ENCODE peak calls at places on chromosomes 13 and 19, in six cellular contexts. W is colonic mucosa, J is AG04450, P is esophagus squamous epithelium, A is cardiac muscle cell, Q is K562. M is an unnamed sample.

GRCh38 chr13:62473944-62474237 is 1058.2 kb upstream of the PCDH20 start:
- DNase-seq in W (no peak), J (no peak), P (no peak), A (no peak), Q (no peak), M (no peak)

GRCh38 chr19:18379803-18380747 is 5.9 kb upstream of the GDF15 start:
- DNase-seq in W (peak), J (peak), P (no peak), A (no peak), Q (peak), M (peak)

GRCh38 chr19:18156841-18157464 is 4.0 kb downstream of the PIK3R2 start:
- DNase-seq in W (peak), J (peak), P (no peak), A (peak), Q (peak), M (peak)

GRCh38 chr13:33678906-33679657 is 138.9 kb upstream of the RFC3 start:
- DNase-seq in W (peak), J (no peak), P (no peak), A (no peak), Q (peak), M (peak)

GRCh38 chr19:54534156-54534555 is 31.5 kb downstream of the LAIR2 start:
- DNase-seq in W (no peak), J (no peak), P (no peak), A (no peak), Q (no peak), M (no peak)

GRCh38 chr19:5039642-5040543 is 71.0 kb downstream of the KDM4B start:
- DNase-seq in W (no peak), J (no peak), P (no peak), A (no peak), Q (no peak), M (no peak)

GRCh38 chr19:46385636-46386035 is 27.7 kb downstream of the CCDC8 start:
- DNase-seq in W (no peak), J (no peak), P (no peak), A (no peak), Q (no peak), M (no peak)

GRCh38 chr19:23318143-23318542 is 67.9 kb upstream of the ZNF724 start:
- DNase-seq in W (no peak), J (no peak), P (no peak), A (no peak), Q (no peak), M (no peak)

GRCh38 chr13:25365720-25366235 is 6.0 kb upstream of the ATP8A2 start:
- DNase-seq in W (no peak), J (no peak), P (no peak), A (no peak), Q (no peak), M (no peak)

GRCh38 chr13:37656247-37656940 is 57.8 kb upstream of the POSTN start:
- DNase-seq in W (no peak), J (peak), P (no peak), A (no peak), Q (no peak), M (no peak)

GRCh38 chr13:29756506-29756905 is 93.9 kb downstream of the UBL3 start:
- DNase-seq in W (no peak), J (no peak), P (no peak), A (no peak), Q (no peak), M (no peak)

GRCh38 chr13:108944760-108945159 is 315.3 kb downstream of the MYO16 start:
- DNase-seq in W (no peak), J (no peak), P (no peak), A (no peak), Q (no peak), M (no peak)

GRCh38 chr19:3357362-3357730 is 9.0 kb upstream of the NFIC start:
- DNase-seq in W (no peak), J (no peak), P (no peak), A (no peak), Q (no peak), M (no peak)

GRCh38 chr13:24709186-24709913 is 29.1 kb downstream of the ATP12A start:
- DNase-seq in W (no peak), J (no peak), P (no peak), A (no peak), Q (no peak), M (no peak)

GRCh38 chr13:46031581-46032263 is 20.8 kb downstream of the ZC3H13 start:
- DNase-seq in W (no peak), J (no peak), P (no peak), A (no peak), Q (no peak), M (no peak)

GRCh38 chr13:97359181-97360057 is 74.5 kb upstream of the RAP2A start:
- DNase-seq in W (peak), J (peak), P (no peak), A (peak), Q (peak), M (peak)

GRCh38 chr19:54164369-54165068 is 5.0 kb upstream of the LENG1 start:
- DNase-seq in W (peak), J (no peak), P (no peak), A (peak), Q (peak), M (peak)

GRCh38 chr19:17281391-17282304 is at the start of gene ANKLE1:
- DNase-seq in W (no peak), J (no peak), P (no peak), A (peak), Q (peak), M (no peak)

GRCh38 chr13:51585234-51585672 is 991 bp downstream of the WDFY2 start:
- DNase-seq in W (no peak), J (no peak), P (no peak), A (peak), Q (peak), M (peak)

GRCh38 chr13:51585696-51586095 is 1.4 kb downstream of the WDFY2 start:
- DNase-seq in W (no peak), J (no peak), P (no peak), A (no peak), Q (peak), M (no peak)

GRCh38 chr13:51583469-51583874 is 790 bp upstream of the WDFY2 start:
- DNase-seq in W (no peak), J (no peak), P (no peak), A (no peak), Q (no peak), M (no peak)

GRCh38 chr13:51583875-51584730 is at the start of gene WDFY2:
- DNase-seq in W (peak), J (peak), P (peak), A (peak), Q (peak), M (peak)

DNA sequence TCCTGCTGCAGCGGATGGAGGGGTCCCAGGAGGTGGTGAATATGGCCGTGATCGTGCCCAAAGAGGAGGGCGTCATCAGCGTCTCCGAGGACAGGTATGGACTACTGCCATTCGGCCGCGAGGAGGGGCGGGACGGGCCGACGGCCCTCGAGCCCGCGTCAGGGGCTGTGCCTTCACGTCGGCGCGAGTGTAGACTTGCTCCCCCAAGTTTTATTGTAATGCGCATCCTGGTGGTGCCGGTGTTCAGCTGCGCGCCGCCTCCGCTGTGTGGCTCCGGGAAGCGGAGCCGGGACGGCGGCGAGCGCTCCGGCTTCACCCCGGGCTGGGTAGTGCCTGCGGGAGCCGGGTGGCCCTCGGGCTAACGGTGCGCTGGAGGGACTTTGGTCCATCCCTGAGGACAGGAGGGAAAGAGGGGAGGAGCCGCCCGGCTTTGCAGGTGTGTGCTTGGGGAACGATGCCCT is 499 bp downstream of the WDFY2 start:
- DNase-seq in W (peak), J (no peak), P (peak), A (peak), Q (peak), M (peak)
- TF ChIP-seq CTCF in W (no peak), J (peak), P (no peak), A (peak), Q (no peak), M (no peak)

GRCh38 chr13:48042889-48043288 is 5.4 kb downstream of the NUDT15 start:
- DNase-seq in W (peak), J (no peak), P (no peak), A (no peak), Q (no peak), M (no peak)

GRCh38 chr13:48037346-48038173 is at the start of gene NUDT15:
- DNase-seq in W (peak), J (peak), P (peak), A (peak), Q (peak), M (peak)

GRCh38 chr13:48040059-48040458 is 2.5 kb downstream of the NUDT15 start:
- DNase-seq in W (no peak), J (no peak), P (no peak), A (no peak), Q (no peak), M (no peak)

GRCh38 chr13:48043789-48044503 is 6.4 kb downstream of the NUDT15 start:
- DNase-seq in W (no peak), J (peak), P (no peak), A (no peak), Q (no peak), M (no peak)

DNA sequence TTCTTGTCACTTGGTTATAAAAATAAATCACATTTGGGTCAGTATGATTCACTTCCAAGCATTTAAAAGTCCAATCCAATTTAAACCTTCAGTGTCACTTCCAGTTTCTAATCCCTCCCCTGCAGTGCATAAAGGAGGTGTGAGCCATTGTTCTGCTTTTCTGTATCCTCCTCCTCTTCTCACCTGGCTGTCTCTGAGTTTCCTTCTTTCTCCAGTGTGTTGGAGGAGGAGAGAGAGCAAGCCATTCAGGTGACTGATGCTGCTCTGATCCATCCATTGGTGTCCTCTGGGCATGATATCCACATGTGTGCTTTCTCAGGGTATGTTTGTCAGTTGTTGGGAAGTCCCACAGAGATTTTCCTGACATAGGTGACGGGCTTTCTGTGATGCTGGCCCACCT is 1.2 kb downstream of the NUDT15 start:
- DNase-seq in W (no peak), J (no peak), P (no peak), A (no peak), Q (no peak), M (no peak)
- H3K27ac ChIP-seq in W (peak), J (peak), P (peak), A (no peak), Q (no peak), M (no peak)

DNA sequence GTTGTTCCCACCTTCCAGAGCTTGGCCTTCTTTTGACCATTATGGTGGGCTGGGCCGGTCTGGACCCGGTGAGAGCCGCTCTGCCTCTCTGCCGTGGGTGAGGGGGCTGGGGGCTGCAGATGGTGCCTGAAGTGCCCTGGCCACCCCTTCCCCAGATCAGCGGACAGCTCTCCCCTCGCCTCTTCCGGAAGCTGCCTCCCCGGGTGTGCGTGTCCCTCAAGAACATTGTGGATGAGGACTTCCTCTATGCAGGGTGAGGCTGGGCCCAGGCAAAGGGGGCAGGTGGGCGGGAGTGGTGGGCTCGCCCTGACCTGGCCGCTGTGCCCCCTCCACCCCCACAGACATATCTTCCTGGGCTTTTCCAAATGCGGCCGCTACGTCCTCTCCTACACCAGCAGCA is 1.9 kb downstream of the DCAF15 start:
- DNase-seq in W (no peak), J (no peak), P (no peak), A (no peak), Q (no peak), M (no peak)
- TF ChIP-seq CTCF in W (no peak), J (no peak), P (no peak), A (no peak), Q (no peak), M (no peak)

GRCh38 chr13:31200636-31200970 is 828 bp downstream of the B3GLCT start:
- DNase-seq in W (peak), J (no peak), P (no peak), A (peak), Q (peak), M (peak)
- H3K27ac ChIP-seq in W (peak), J (peak), P (peak), A (peak), Q (peak), M (peak)

GRCh38 chr19:35224681-35225604 is 3.6 kb downstream of the FAM187B start:
- DNase-seq in W (peak), J (no peak), P (no peak), A (no peak), Q (peak), M (no peak)
- TF ChIP-seq CTCF in W (no peak), J (no peak), P (no peak), A (no peak), Q (no peak), M (no peak)

GRCh38 chr13:111298214-111298975 is 22.0 kb upstream of the TEX29 start:
- DNase-seq in W (no peak), J (no peak), P (no peak), A (no peak), Q (no peak), M (no peak)
- H3K27ac ChIP-seq in W (no peak), J (no peak), P (no peak), A (no peak), Q (no peak), M (no peak)

GRCh38 chr13:40146063-40146462 is 490.6 kb downstream of the COG6 start:
- DNase-seq in W (no peak), J (no peak), P (no peak), A (no peak), Q (no peak), M (no peak)
- TF ChIP-seq CTCF in W (no peak), J (no peak), P (no peak), A (no peak), Q (no peak), M (no peak)

GRCh38 chr19:41882568-41883462 is at the start of gene ARHGEF1:
- DNase-seq in W (peak), J (no peak), P (no peak), A (peak), Q (peak), M (peak)
- H3K27ac ChIP-seq in W (peak), J (no peak), P (peak), A (no peak), Q (peak), M (peak)

M was measured in testis.